ENCODE peak calls at places on chromosome 7, in eight cellular contexts. D is IMR-90, U is keratinocyte, A is transverse colon, F is fibroblast of lung, V is spleen, I is Panc1, Y is psoas muscle. J is an unnamed sample.

GRCh38 chr7:129471402-129471827 is 30.9 kb upstream of the SMKR1 start:
- DNase-seq in D (no peak), U (no peak), A (no peak), F (no peak), V (no peak), I (peak; percentile 50), Y (no peak), J (no peak)

GRCh38 chr7:124497209-124497608 is 268.4 kb downstream of the GPR37 start:
- DNase-seq in D (no peak), U (no peak), A (no peak), F (no peak), V (no peak), I (no peak), Y (no peak), J (no peak)

GRCh38 chr7:25851332-25852248 is 300.4 kb upstream of the NFE2L3 start:
- DNase-seq in D (peak; percentile 76), U (no peak), A (peak; percentile 91), F (peak; percentile 45), V (peak; percentile 87), I (peak; percentile 71), Y (peak; percentile 79), J (peak; percentile 69)

GRCh38 chr7:26375604-26376207 is 84.0 kb downstream of the SNX10 start:
- DNase-seq in D (no peak), U (no peak), A (no peak), F (no peak), V (no peak), I (no peak), Y (no peak), J (no peak)

GRCh38 chr7:130970696-130971095 is 236.7 kb upstream of the KLF14 start:
- DNase-seq in D (peak; percentile 45), U (no peak), A (no peak), F (no peak), V (no peak), I (no peak), Y (no peak), J (no peak)

GRCh38 chr7:44284881-44285541 is 40.4 kb downstream of the CAMK2B start:
- DNase-seq in D (no peak), U (no peak), A (peak; percentile 2), F (no peak), V (peak; percentile 49), I (no peak), Y (peak; percentile 3), J (no peak)

GRCh38 chr7:11895352-11895751 is 63.4 kb upstream of the THSD7A start:
- DNase-seq in D (no peak), U (no peak), A (no peak), F (no peak), V (no peak), I (no peak), Y (no peak), J (no peak)

GRCh38 chr7:130393095-130393494 is 12.8 kb downstream of the CPA1 start:
- DNase-seq in D (peak; percentile 80), U (no peak), A (no peak), F (peak; percentile 87), V (no peak), I (no peak), Y (peak; percentile 45), J (peak; percentile 64)

GRCh38 chr7:2523461-2523905 is 3.9 kb downstream of the LFNG start:
- DNase-seq in D (no peak), U (no peak), A (peak; percentile 70), F (no peak), V (peak; percentile 86), I (no peak), Y (no peak), J (no peak)

GRCh38 chr7:11193888-11194287 is 220.2 kb downstream of the PHF14 start:
- DNase-seq in D (no peak), U (no peak), A (no peak), F (no peak), V (no peak), I (no peak), Y (no peak), J (no peak)

GRCh38 chr7:24601600-24601999 is 28.3 kb downstream of the PALS2 start:
- DNase-seq in D (no peak), U (no peak), A (no peak), F (no peak), V (no peak), I (no peak), Y (no peak), J (no peak)

GRCh38 chr7:35613150-35613549 is 81.8 kb downstream of the HERPUD2 start:
- DNase-seq in D (peak; percentile 57), U (no peak), A (no peak), F (no peak), V (no peak), I (no peak), Y (no peak), J (no peak)

GRCh38 chr7:25216837-25217236 is 11.4 kb downstream of the NPVF start:
- DNase-seq in D (peak; percentile 38), U (no peak), A (no peak), F (peak; percentile 23), V (no peak), I (peak; percentile 35), Y (no peak), J (no peak)

DNA sequence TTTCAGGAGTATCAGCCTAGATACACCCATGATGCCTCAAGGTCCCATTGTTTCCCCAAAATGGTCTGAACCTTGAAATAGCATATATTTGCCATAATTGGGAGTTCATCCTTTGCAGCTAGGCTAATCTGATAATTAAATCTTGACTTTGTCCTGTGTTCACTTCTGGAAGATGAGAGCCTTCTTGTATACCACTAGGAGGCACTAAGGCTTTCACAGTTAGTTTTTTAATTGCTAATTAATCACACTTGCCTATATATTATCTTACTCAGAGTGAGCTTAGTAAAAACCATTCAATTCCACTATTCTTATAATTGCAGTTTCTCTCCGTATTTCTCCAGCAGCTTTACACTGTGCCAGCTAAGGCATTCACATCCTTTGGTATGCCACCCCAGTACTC is 48.7 kb upstream of the MAGI2 start:
- DNase-seq in D (no peak), U (no peak), A (no peak), F (no peak), V (no peak), I (no peak), Y (no peak), J (no peak)
- H3K36me3 ChIP-seq in D (no peaks in the 10 kb centered on the region), U (no peaks in the 10 kb centered on the region), A (no peaks in the 10 kb centered on the region), F (no peaks in the 10 kb centered on the region), V (no peaks in the 10 kb centered on the region), I (no peaks in the 10 kb centered on the region), Y (no peaks in the 10 kb centered on the region), J (no peaks in the 10 kb centered on the region)

GRCh38 chr7:117017017-117017451 is 63.7 kb downstream of the ST7 start:
- DNase-seq in D (no peak), U (no peak), A (no peak), F (no peak), V (no peak), I (no peak), Y (no peak), J (no peak)

GRCh38 chr7:117012284-117013174 is 59.2 kb downstream of the ST7 start:
- DNase-seq in D (peak; percentile 66), U (no peak), A (no peak), F (peak; percentile 36), V (no peak), I (peak; percentile 41), Y (no peak), J (no peak)

GRCh38 chr7:117014099-117014656 is 60.9 kb downstream of the ST7 start:
- DNase-seq in D (no peak), U (no peak), A (no peak), F (no peak), V (no peak), I (no peak), Y (no peak), J (no peak)

GRCh38 chr7:117014673-117015133 is 61.4 kb downstream of the ST7 start:
- DNase-seq in D (peak; percentile 68), U (no peak), A (peak; percentile 28), F (peak; percentile 65), V (peak; percentile 75), I (no peak), Y (peak; percentile 17), J (no peak)

GRCh38 chr7:117015258-117016184 is 62.2 kb downstream of the ST7 start:
- DNase-seq in D (no peak), U (no peak), A (no peak), F (no peak), V (no peak), I (no peak), Y (no peak), J (no peak)
- H3K4me3 ChIP-seq in D (no peak overlapping the region), U (no peak overlapping the region), A (no peak overlapping the region), F (no peak overlapping the region), V (no peak overlapping the region), I (no peak overlapping the region), Y (peak overlapping the region; percentile 61), J (no peak overlapping the region)

DNA sequence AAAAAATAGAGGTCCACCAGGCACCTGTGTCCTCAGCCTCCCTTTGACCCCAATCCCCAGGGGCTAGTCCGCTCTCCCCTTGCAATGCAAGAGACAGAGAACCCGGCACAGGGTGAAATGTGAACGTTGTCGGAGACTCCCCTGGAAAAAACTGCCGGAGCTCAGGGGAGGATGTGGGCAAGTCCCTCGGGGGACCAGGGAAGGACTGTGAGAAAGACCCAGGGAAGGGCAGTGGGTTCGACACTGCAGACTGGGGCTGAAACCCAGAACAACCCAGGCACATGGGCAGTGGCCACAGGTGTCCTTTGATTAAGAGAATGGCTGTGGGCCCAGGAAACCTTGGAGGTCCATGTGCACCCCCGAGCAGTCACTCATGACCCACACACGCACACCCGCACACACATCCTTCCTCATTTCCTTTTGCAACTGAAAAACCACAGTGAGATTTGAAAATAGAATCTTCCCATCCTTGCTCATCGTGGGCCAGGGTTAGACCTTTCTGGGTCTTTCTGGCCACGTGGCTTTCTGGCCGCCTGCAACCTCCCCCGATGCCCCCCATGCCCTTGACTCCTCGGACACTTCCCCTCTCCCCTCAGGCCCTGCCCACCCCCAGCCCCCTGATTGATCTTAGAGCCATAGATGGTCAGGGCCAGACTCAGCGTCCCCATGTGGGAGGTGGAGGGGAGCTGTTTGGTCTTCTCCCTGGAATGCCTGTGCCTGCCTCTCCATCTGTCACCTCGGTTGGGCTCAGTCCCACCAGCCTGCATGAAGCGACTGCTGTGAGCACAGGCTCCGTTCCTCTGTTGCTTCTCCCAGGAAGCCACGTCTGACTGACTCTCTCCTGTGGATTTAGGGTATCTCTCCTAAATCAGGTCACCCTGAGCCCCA is 7.9 kb downstream of the LAT2 start:
- DNase-seq in D (peak; percentile 28), U (no peak), A (peak; percentile 30), F (no peak), V (peak; percentile 84), I (no peak), Y (no peak), J (no peak)
- H3K36me3 ChIP-seq in D (no peaks in the 10 kb centered on the region), U (no peaks in the 10 kb centered on the region), A (no peaks in the 10 kb centered on the region), F (no peaks in the 10 kb centered on the region), V (peaks cover 30% of the 10 kb centered on the region), I (no peaks in the 10 kb centered on the region), Y (no peaks in the 10 kb centered on the region), J (no peaks in the 10 kb centered on the region)

GRCh38 chr7:27898735-27899134 is 158.8 kb downstream of the TAX1BP1 start:
- DNase-seq in D (no peak), U (no peak), A (no peak), F (no peak), V (no peak), I (no peak), Y (no peak), J (no peak)

GRCh38 chr7:27897001-27897400 is 157.0 kb downstream of the TAX1BP1 start:
- DNase-seq in D (peak; percentile 52), U (no peak), A (no peak), F (peak; percentile 40), V (no peak), I (no peak), Y (no peak), J (no peak)

GRCh38 chr7:27899601-27900000 is 159.6 kb downstream of the TAX1BP1 start:
- DNase-seq in D (no peak), U (no peak), A (no peak), F (no peak), V (no peak), I (no peak), Y (no peak), J (no peak)

GRCh38 chr7:27895553-27895952 is 155.6 kb downstream of the TAX1BP1 start:
- DNase-seq in D (no peak), U (no peak), A (no peak), F (no peak), V (no peak), I (no peak), Y (no peak), J (no peak)

GRCh38 chr7:27897441-27897847 is 157.5 kb downstream of the TAX1BP1 start:
- DNase-seq in D (no peak), U (no peak), A (no peak), F (no peak), V (no peak), I (no peak), Y (no peak), J (no peak)
- H3K4me3 ChIP-seq in D (no peak overlapping the region), U (no peak overlapping the region), A (no peak overlapping the region), F (no peak overlapping the region), V (no peak overlapping the region), I (no peak overlapping the region), Y (no peak overlapping the region), J (no peak overlapping the region)